ENCODE peak calls at places on chromosomes 6 and 20, in eight cellular contexts. One of them, this sample, is unnamed.

GRCh38 chr6:5936140-5936539 is 70.6 kb downstream of the NRN1 start:
- DNase-seq in AG08396: no peak
- DNase-seq in stimulated activated CD8-positive, alpha-beta memory T cell treated with anti-CD3 and anti-CD28 coated beads, Interleukin-4, amount 100 ng/mL, for 48 hours: no peak
- DNase-seq in EL: peak
- DNase-seq in epithelial cell of proximal tubule: no peak
- DNase-seq in HT1080: peak
- DNase-seq in BE2C: no peak
- DNase-seq in stimulated activated CD4-positive, alpha-beta T cell treated with anti-CD3 and anti-CD28 coated beads, Interleukin-12 subunit alpha, Interleukin-12 subunit beta, amount 100 ng/mL, for 4 hours: no peak
- DNase-seq in this sample: no peak

GRCh38 chr20:15890358-15890982 is 682.8 kb downstream of the KIF16B start:
- DNase-seq in stimulated activated CD4-positive, alpha-beta T cell treated with anti-CD3 and anti-CD28 coated beads, Interleukin-12 subunit alpha, Interleukin-12 subunit beta, amount 100 ng/mL, for 4 hours: no peak
- DNase-seq in epithelial cell of proximal tubule: no peak
- DNase-seq in HT1080: no peak
- DNase-seq in EL: no peak
- DNase-seq in AG08396: no peak
- DNase-seq in BE2C: no peak
- DNase-seq in stimulated activated CD8-positive, alpha-beta memory T cell treated with anti-CD3 and anti-CD28 coated beads, Interleukin-4, amount 100 ng/mL, for 48 hours: no peak
- DNase-seq in this sample: peak

GRCh38 chr20:420721-421574 is 12.8 kb downstream of the RBCK1 start:
- DNase-seq in epithelial cell of proximal tubule: no peak
- DNase-seq in stimulated activated CD4-positive, alpha-beta T cell treated with anti-CD3 and anti-CD28 coated beads, Interleukin-12 subunit alpha, Interleukin-12 subunit beta, amount 100 ng/mL, for 4 hours: no peak
- DNase-seq in stimulated activated CD8-positive, alpha-beta memory T cell treated with anti-CD3 and anti-CD28 coated beads, Interleukin-4, amount 100 ng/mL, for 48 hours: peak
- DNase-seq in HT1080: no peak
- DNase-seq in BE2C: peak
- DNase-seq in AG08396: peak
- DNase-seq in EL: no peak
- DNase-seq in this sample: peak

GRCh38 chr20:63002511-63002910 is 4.3 kb downstream of the BHLHE23 start:
- DNase-seq in HT1080: peak
- DNase-seq in stimulated activated CD8-positive, alpha-beta memory T cell treated with anti-CD3 and anti-CD28 coated beads, Interleukin-4, amount 100 ng/mL, for 48 hours: no peak
- DNase-seq in epithelial cell of proximal tubule: no peak
- DNase-seq in BE2C: no peak
- DNase-seq in AG08396: no peak
- DNase-seq in stimulated activated CD4-positive, alpha-beta T cell treated with anti-CD3 and anti-CD28 coated beads, Interleukin-12 subunit alpha, Interleukin-12 subunit beta, amount 100 ng/mL, for 4 hours: no peak
- DNase-seq in EL: no peak
- DNase-seq in this sample: no peak

GRCh38 chr6:117520603-117521002 is 38.1 kb downstream of the DCBLD1 start:
- DNase-seq in epithelial cell of proximal tubule: no peak
- DNase-seq in stimulated activated CD8-positive, alpha-beta memory T cell treated with anti-CD3 and anti-CD28 coated beads, Interleukin-4, amount 100 ng/mL, for 48 hours: no peak
- DNase-seq in BE2C: no peak
- DNase-seq in EL: no peak
- DNase-seq in stimulated activated CD4-positive, alpha-beta T cell treated with anti-CD3 and anti-CD28 coated beads, Interleukin-12 subunit alpha, Interleukin-12 subunit beta, amount 100 ng/mL, for 4 hours: no peak
- DNase-seq in AG08396: no peak
- DNase-seq in HT1080: no peak
- DNase-seq in this sample: no peak

GRCh38 chr6:87806635-87807034 is 104.6 kb upstream of the AKIRIN2 start:
- DNase-seq in stimulated activated CD4-positive, alpha-beta T cell treated with anti-CD3 and anti-CD28 coated beads, Interleukin-12 subunit alpha, Interleukin-12 subunit beta, amount 100 ng/mL, for 4 hours: no peak
- DNase-seq in AG08396: no peak
- DNase-seq in HT1080: no peak
- DNase-seq in EL: no peak
- DNase-seq in BE2C: peak
- DNase-seq in stimulated activated CD8-positive, alpha-beta memory T cell treated with anti-CD3 and anti-CD28 coated beads, Interleukin-4, amount 100 ng/mL, for 48 hours: no peak
- DNase-seq in epithelial cell of proximal tubule: no peak
- DNase-seq in this sample: peak

GRCh38 chr6:51550243-51550642 is 537.2 kb downstream of the PKHD1 start:
- DNase-seq in stimulated activated CD8-positive, alpha-beta memory T cell treated with anti-CD3 and anti-CD28 coated beads, Interleukin-4, amount 100 ng/mL, for 48 hours: no peak
- DNase-seq in stimulated activated CD4-positive, alpha-beta T cell treated with anti-CD3 and anti-CD28 coated beads, Interleukin-12 subunit alpha, Interleukin-12 subunit beta, amount 100 ng/mL, for 4 hours: no peak
- DNase-seq in BE2C: peak
- DNase-seq in HT1080: no peak
- DNase-seq in EL: no peak
- DNase-seq in epithelial cell of proximal tubule: no peak
- DNase-seq in AG08396: no peak
- DNase-seq in this sample: peak

GRCh38 chr6:48744948-48745347 is 634.0 kb upstream of the PTCHD4 start:
- DNase-seq in AG08396: peak
- DNase-seq in stimulated activated CD4-positive, alpha-beta T cell treated with anti-CD3 and anti-CD28 coated beads, Interleukin-12 subunit alpha, Interleukin-12 subunit beta, amount 100 ng/mL, for 4 hours: no peak
- DNase-seq in HT1080: peak
- DNase-seq in epithelial cell of proximal tubule: no peak
- DNase-seq in BE2C: no peak
- DNase-seq in stimulated activated CD8-positive, alpha-beta memory T cell treated with anti-CD3 and anti-CD28 coated beads, Interleukin-4, amount 100 ng/mL, for 48 hours: no peak
- DNase-seq in EL: peak
- DNase-seq in this sample: no peak

GRCh38 chr6:8006208-8006607 is 58.0 kb downstream of the BLOC1S5 start:
- DNase-seq in epithelial cell of proximal tubule: no peak
- DNase-seq in stimulated activated CD8-positive, alpha-beta memory T cell treated with anti-CD3 and anti-CD28 coated beads, Interleukin-4, amount 100 ng/mL, for 48 hours: no peak
- DNase-seq in AG08396: peak
- DNase-seq in stimulated activated CD4-positive, alpha-beta T cell treated with anti-CD3 and anti-CD28 coated beads, Interleukin-12 subunit alpha, Interleukin-12 subunit beta, amount 100 ng/mL, for 4 hours: no peak
- DNase-seq in HT1080: peak
- DNase-seq in BE2C: no peak
- DNase-seq in EL: peak
- DNase-seq in this sample: peak

GRCh38 chr6:142537612-142538478 is 236.0 kb downstream of the ADGRG6 start:
- DNase-seq in AG08396: no peak
- DNase-seq in stimulated activated CD4-positive, alpha-beta T cell treated with anti-CD3 and anti-CD28 coated beads, Interleukin-12 subunit alpha, Interleukin-12 subunit beta, amount 100 ng/mL, for 4 hours: no peak
- DNase-seq in epithelial cell of proximal tubule: no peak
- DNase-seq in BE2C: peak
- DNase-seq in stimulated activated CD8-positive, alpha-beta memory T cell treated with anti-CD3 and anti-CD28 coated beads, Interleukin-4, amount 100 ng/mL, for 48 hours: peak
- DNase-seq in EL: peak
- DNase-seq in HT1080: peak
- DNase-seq in this sample: peak

GRCh38 chr20:58223358-58223941 is 5.0 kb downstream of the ANKRD60 start:
- DNase-seq in AG08396: no peak
- DNase-seq in EL: no peak
- DNase-seq in HT1080: no peak
- DNase-seq in stimulated activated CD4-positive, alpha-beta T cell treated with anti-CD3 and anti-CD28 coated beads, Interleukin-12 subunit alpha, Interleukin-12 subunit beta, amount 100 ng/mL, for 4 hours: no peak
- DNase-seq in stimulated activated CD8-positive, alpha-beta memory T cell treated with anti-CD3 and anti-CD28 coated beads, Interleukin-4, amount 100 ng/mL, for 48 hours: peak
- DNase-seq in epithelial cell of proximal tubule: no peak
- DNase-seq in BE2C: no peak
- DNase-seq in this sample: no peak

GRCh38 chr20:37395921-37396519 is 50.1 kb downstream of the SRC start:
- DNase-seq in epithelial cell of proximal tubule: no peak
- DNase-seq in EL: no peak
- DNase-seq in stimulated activated CD8-positive, alpha-beta memory T cell treated with anti-CD3 and anti-CD28 coated beads, Interleukin-4, amount 100 ng/mL, for 48 hours: no peak
- DNase-seq in stimulated activated CD4-positive, alpha-beta T cell treated with anti-CD3 and anti-CD28 coated beads, Interleukin-12 subunit alpha, Interleukin-12 subunit beta, amount 100 ng/mL, for 4 hours: no peak
- DNase-seq in BE2C: peak
- DNase-seq in AG08396: no peak
- DNase-seq in HT1080: no peak
- DNase-seq in this sample: peak

GRCh38 chr6:36717871-36718540 is 20.4 kb downstream of the RAB44 start:
- DNase-seq in EL: no peak
- DNase-seq in stimulated activated CD8-positive, alpha-beta memory T cell treated with anti-CD3 and anti-CD28 coated beads, Interleukin-4, amount 100 ng/mL, for 48 hours: no peak
- DNase-seq in epithelial cell of proximal tubule: no peak
- DNase-seq in HT1080: no peak
- DNase-seq in AG08396: no peak
- DNase-seq in stimulated activated CD4-positive, alpha-beta T cell treated with anti-CD3 and anti-CD28 coated beads, Interleukin-12 subunit alpha, Interleukin-12 subunit beta, amount 100 ng/mL, for 4 hours: no peak
- DNase-seq in BE2C: no peak
- DNase-seq in this sample: peak

GRCh38 chr20:33004141-33004751 is at the start of gene SUN5:
- DNase-seq in AG08396: no peak
- DNase-seq in BE2C: no peak
- DNase-seq in epithelial cell of proximal tubule: no peak
- DNase-seq in HT1080: no peak
- DNase-seq in stimulated activated CD4-positive, alpha-beta T cell treated with anti-CD3 and anti-CD28 coated beads, Interleukin-12 subunit alpha, Interleukin-12 subunit beta, amount 100 ng/mL, for 4 hours: no peak
- DNase-seq in EL: no peak
- DNase-seq in stimulated activated CD8-positive, alpha-beta memory T cell treated with anti-CD3 and anti-CD28 coated beads, Interleukin-4, amount 100 ng/mL, for 48 hours: no peak
- DNase-seq in this sample: no peak

GRCh38 chr6:72534236-72534635 is 87.6 kb upstream of the KCNQ5 start:
- DNase-seq in stimulated activated CD8-positive, alpha-beta memory T cell treated with anti-CD3 and anti-CD28 coated beads, Interleukin-4, amount 100 ng/mL, for 48 hours: no peak
- DNase-seq in HT1080: no peak
- DNase-seq in BE2C: no peak
- DNase-seq in AG08396: no peak
- DNase-seq in EL: no peak
- DNase-seq in stimulated activated CD4-positive, alpha-beta T cell treated with anti-CD3 and anti-CD28 coated beads, Interleukin-12 subunit alpha, Interleukin-12 subunit beta, amount 100 ng/mL, for 4 hours: no peak
- DNase-seq in epithelial cell of proximal tubule: no peak
- DNase-seq in this sample: no peak

GRCh38 chr6:166005846-166006592 is 161.6 kb downstream of the TBXT start:
- DNase-seq in stimulated activated CD4-positive, alpha-beta T cell treated with anti-CD3 and anti-CD28 coated beads, Interleukin-12 subunit alpha, Interleukin-12 subunit beta, amount 100 ng/mL, for 4 hours: no peak
- DNase-seq in epithelial cell of proximal tubule: no peak
- DNase-seq in HT1080: peak
- DNase-seq in EL: peak
- DNase-seq in AG08396: peak
- DNase-seq in BE2C: peak
- DNase-seq in stimulated activated CD8-positive, alpha-beta memory T cell treated with anti-CD3 and anti-CD28 coated beads, Interleukin-4, amount 100 ng/mL, for 48 hours: no peak
- DNase-seq in this sample: peak

GRCh38 chr20:46206025-46206424 is 87.9 kb downstream of the CD40 start:
- DNase-seq in HT1080: peak
- DNase-seq in BE2C: no peak
- DNase-seq in stimulated activated CD8-positive, alpha-beta memory T cell treated with anti-CD3 and anti-CD28 coated beads, Interleukin-4, amount 100 ng/mL, for 48 hours: no peak
- DNase-seq in stimulated activated CD4-positive, alpha-beta T cell treated with anti-CD3 and anti-CD28 coated beads, Interleukin-12 subunit alpha, Interleukin-12 subunit beta, amount 100 ng/mL, for 4 hours: no peak
- DNase-seq in EL: peak
- DNase-seq in epithelial cell of proximal tubule: no peak
- DNase-seq in AG08396: peak
- DNase-seq in this sample: no peak

GRCh38 chr6:105793132-105793531 is 293.0 kb upstream of the PRDM1 start:
- DNase-seq in AG08396: no peak
- DNase-seq in epithelial cell of proximal tubule: no peak
- DNase-seq in stimulated activated CD8-positive, alpha-beta memory T cell treated with anti-CD3 and anti-CD28 coated beads, Interleukin-4, amount 100 ng/mL, for 48 hours: no peak
- DNase-seq in stimulated activated CD4-positive, alpha-beta T cell treated with anti-CD3 and anti-CD28 coated beads, Interleukin-12 subunit alpha, Interleukin-12 subunit beta, amount 100 ng/mL, for 4 hours: no peak
- DNase-seq in BE2C: no peak
- DNase-seq in HT1080: peak
- DNase-seq in EL: peak
- DNase-seq in this sample: peak

GRCh38 chr6:13788820-13789219 is 25.5 kb downstream of the MCUR1 start:
- DNase-seq in stimulated activated CD4-positive, alpha-beta T cell treated with anti-CD3 and anti-CD28 coated beads, Interleukin-12 subunit alpha, Interleukin-12 subunit beta, amount 100 ng/mL, for 4 hours: no peak
- DNase-seq in epithelial cell of proximal tubule: no peak
- DNase-seq in stimulated activated CD8-positive, alpha-beta memory T cell treated with anti-CD3 and anti-CD28 coated beads, Interleukin-4, amount 100 ng/mL, for 48 hours: no peak
- DNase-seq in HT1080: no peak
- DNase-seq in BE2C: no peak
- DNase-seq in EL: no peak
- DNase-seq in AG08396: no peak
- DNase-seq in this sample: no peak

GRCh38 chr6:147201885-147202515 is 2.2 kb upstream of the STXBP5 start:
- DNase-seq in stimulated activated CD8-positive, alpha-beta memory T cell treated with anti-CD3 and anti-CD28 coated beads, Interleukin-4, amount 100 ng/mL, for 48 hours: no peak
- DNase-seq in HT1080: peak
- DNase-seq in AG08396: peak
- DNase-seq in stimulated activated CD4-positive, alpha-beta T cell treated with anti-CD3 and anti-CD28 coated beads, Interleukin-12 subunit alpha, Interleukin-12 subunit beta, amount 100 ng/mL, for 4 hours: no peak
- DNase-seq in epithelial cell of proximal tubule: no peak
- DNase-seq in EL: peak
- DNase-seq in BE2C: peak
- DNase-seq in this sample: peak

GRCh38 chr20:25310268-25310920 is 62.5 kb downstream of the PYGB start:
- DNase-seq in stimulated activated CD4-positive, alpha-beta T cell treated with anti-CD3 and anti-CD28 coated beads, Interleukin-12 subunit alpha, Interleukin-12 subunit beta, amount 100 ng/mL, for 4 hours: peak
- DNase-seq in epithelial cell of proximal tubule: peak
- DNase-seq in stimulated activated CD8-positive, alpha-beta memory T cell treated with anti-CD3 and anti-CD28 coated beads, Interleukin-4, amount 100 ng/mL, for 48 hours: peak
- DNase-seq in AG08396: peak
- DNase-seq in HT1080: peak
- DNase-seq in EL: peak
- DNase-seq in BE2C: peak
- DNase-seq in this sample: peak